ENCODE peak calls at places on chromosomes 1 and 21, in seven cellular contexts. E, H, L, Z, U, X and C are unnamed samples. For H3K4me1, the result is how much of the 10 kb centered on the place peaks cover.

GRCh38 chr1:73914994-73915393 is 283.0 kb downstream of the LRRIQ3 start:
- DNase-seq in E (no peak), H (no peak), L (no peak), Z (no peak), U (no peak), X (no peak), C (no peak)

GRCh38 chr1:234718509-234719453 is 108.8 kb upstream of the IRF2BP2 start:
- DNase-seq in E (no peak), H (no peak), L (no peak), Z (no peak), U (no peak), X (no peak), C (no peak)

GRCh38 chr1:31763671-31764306 is 351 bp downstream of the ADGRB2 start:
- DNase-seq in E (no peak), H (peak), L (no peak), Z (no peak), U (no peak), X (no peak), C (no peak)

GRCh38 chr1:11320153-11320936 is 47.3 kb downstream of the UBIAD1 start:
- DNase-seq in E (peak), H (no peak), L (peak), Z (no peak), U (no peak), X (no peak), C (peak)

GRCh38 chr21:39314155-39315027 is 959 bp upstream of the BRWD1 start:
- DNase-seq in E (peak), H (peak), L (no peak), Z (peak), U (peak), X (no peak), C (peak)

GRCh38 chr1:205013683-205014367 is 29.2 kb upstream of the CNTN2 start:
- DNase-seq in E (no peak), H (peak), L (no peak), Z (no peak), U (no peak), X (no peak), C (no peak)

GRCh38 chr1:153663211-153663610 is 4.7 kb downstream of the SNAPIN start:
- DNase-seq in E (no peak), H (peak), L (no peak), Z (no peak), U (peak), X (no peak), C (no peak)

GRCh38 chr21:45227735-45228134 is 60.0 kb downstream of the POFUT2 start:
- DNase-seq in E (no peak), H (no peak), L (no peak), Z (no peak), U (no peak), X (no peak), C (no peak)

GRCh38 chr1:29811247-29811646 is 574.9 kb downstream of the PTPRU start:
- DNase-seq in E (no peak), H (no peak), L (no peak), Z (no peak), U (no peak), X (no peak), C (no peak)

GRCh38 chr1:108565081-108565480 is 5.2 kb downstream of the EEIG2 start:
- DNase-seq in E (no peak), H (no peak), L (no peak), Z (no peak), U (no peak), X (no peak), C (no peak)

GRCh38 chr1:162080472-162081015 is 11.1 kb downstream of the NOS1AP start:
- DNase-seq in E (no peak), H (no peak), L (no peak), Z (peak), U (no peak), X (no peak), C (no peak)

GRCh38 chr1:159171688-159172501 is 480 bp downstream of the CADM3 start:
- DNase-seq in E (peak), H (no peak), L (no peak), Z (peak), U (no peak), X (no peak), C (no peak)

GRCh38 chr1:78490861-78491310 is at the start of gene PTGFR:
- DNase-seq in E (peak), H (peak), L (no peak), Z (peak), U (peak), X (no peak), C (peak)

GRCh38 chr1:114128293-114128692 is 25.4 kb downstream of the SYT6 start:
- DNase-seq in E (no peak), H (no peak), L (no peak), Z (no peak), U (no peak), X (no peak), C (no peak)

GRCh38 chr21:44300262-44300959 is 558 bp downstream of the PFKL start:
- DNase-seq in E (no peak), H (peak), L (peak), Z (peak), U (peak), X (no peak), C (peak)

GRCh38 chr1:28580706-28581530 is 11.1 kb upstream of the RAB42 start:
- DNase-seq in E (no peak), H (peak), L (peak), Z (peak), U (peak), X (no peak), C (peak)

GRCh38 chr1:23589506-23589872 is 30.2 kb upstream of the ID3 start:
- DNase-seq in E (no peak), H (no peak), L (no peak), Z (no peak), U (no peak), X (no peak), C (no peak)

GRCh38 chr1:1665815-1666251 is 7.0 kb upstream of the CDK11B start:
- DNase-seq in E (peak), H (peak), L (peak), Z (no peak), U (no peak), X (no peak), C (no peak)

GRCh38 chr1:182141040-182141439 is 79.5 kb upstream of the ZNF648 start:
- DNase-seq in E (no peak), H (no peak), L (no peak), Z (no peak), U (no peak), X (no peak), C (no peak)

GRCh38 chr1:214548988-214549387 is 2.4 kb downstream of the PTPN14 start:
- DNase-seq in E (no peak), H (peak), L (no peak), Z (peak), U (peak), X (no peak), C (no peak)

GRCh38 chr1:11471473-11471872 is 7.5 kb upstream of the DISP3 start:
- DNase-seq in E (no peak), H (no peak), L (no peak), Z (no peak), U (no peak), X (no peak), C (no peak)

GRCh38 chr1:226763741-226764264 is 24.7 kb upstream of the ITPKB start:
- DNase-seq in E (peak), H (peak), L (no peak), Z (peak), U (peak), X (no peak), C (no peak)

GRCh38 chr21:43717166-43717853 is 1.6 kb upstream of the PDXK start:
- DNase-seq in E (no peak), H (no peak), L (no peak), Z (no peak), U (no peak), X (no peak), C (no peak)

GRCh38 chr1:41359211-41360073 is 1.8 kb upstream of the FOXO6 start:
- DNase-seq in E (no peak), H (peak), L (no peak), Z (no peak), U (no peak), X (no peak), C (peak)

GRCh38 chr1:199789141-199789540 is 238.4 kb upstream of the NR5A2 start:
- DNase-seq in E (no peak), H (no peak), L (no peak), Z (no peak), U (no peak), X (no peak), C (no peak)

GRCh38 chr1:165666152-165666551 is 32.2 kb downstream of the ALDH9A1 start:
- DNase-seq in E (no peak), H (peak), L (no peak), Z (no peak), U (peak), X (no peak), C (no peak)

GRCh38 chr1:234716907-234717375 is 107.0 kb upstream of the IRF2BP2 start:
- DNase-seq in E (no peak), H (no peak), L (no peak), Z (no peak), U (no peak), X (no peak), C (no peak)

GRCh38 chr1:201460783-201461182 is 8.2 kb downstream of the PHLDA3 start:
- DNase-seq in E (no peak), H (no peak), L (no peak), Z (no peak), U (no peak), X (no peak), C (no peak)

GRCh38 chr1:211648336-211648735 is 27.1 kb downstream of the NEK2 start:
- DNase-seq in E (no peak), H (no peak), L (no peak), Z (peak), U (peak), X (no peak), C (peak)

GRCh38 chr1:185696419-185697150 is 37.6 kb upstream of the HMCN1 start:
- DNase-seq in E (no peak), H (peak), L (no peak), Z (no peak), U (no peak), X (no peak), C (no peak)

GRCh38 chr1:67791261-67791660 is 42.0 kb downstream of the GNG12 start:
- DNase-seq in E (no peak), H (peak), L (no peak), Z (no peak), U (peak), X (no peak), C (no peak)
- H3K9ac ChIP-seq in E (no peak), H (peak), L (no peak), Z (peak), U (peak), X (no peak), C (no peak)

GRCh38 chr1:16152521-16153087 is 3.3 kb downstream of the EPHA2 start:
- DNase-seq in E (no peak), H (no peak), L (no peak), Z (peak), U (peak), X (no peak), C (peak)

GRCh38 chr1:16151985-16152384 is 3.9 kb downstream of the EPHA2 start:
- DNase-seq in E (no peak), H (no peak), L (no peak), Z (peak), U (no peak), X (no peak), C (no peak)

GRCh38 chr1:16151200-16151708 is 4.6 kb downstream of the EPHA2 start:
- DNase-seq in E (no peak), H (peak), L (peak), Z (peak), U (peak), X (no peak), C (no peak)

GRCh38 chr1:16153999-16154673 is 1.7 kb downstream of the EPHA2 start:
- DNase-seq in E (no peak), H (no peak), L (no peak), Z (no peak), U (no peak), X (no peak), C (no peak)

GRCh38 chr1:16153110-16153998 is 2.5 kb downstream of the EPHA2 start:
- DNase-seq in E (no peak), H (no peak), L (no peak), Z (peak), U (no peak), X (no peak), C (no peak)
- H3K4me1 ChIP-seq in E (under half), H (under half), L (half or more), Z (half or more), U (under half), X (half or more), C (under half)

GRCh38 chr1:26863677-26864060 is 720 bp downstream of the SFN start:
- DNase-seq in E (no peak), H (no peak), L (no peak), Z (no peak), U (no peak), X (no peak), C (no peak)
- H3K9ac ChIP-seq in E (no peak), H (no peak), L (no peak), Z (no peak), U (no peak), X (peak), C (peak)

GRCh38 chr1:77281491-77282186 is at the start of gene AK5:
- DNase-seq in E (peak), H (peak), L (no peak), Z (peak), U (peak), X (no peak), C (peak)

GRCh38 chr1:77282866-77283539 is 1.2 kb downstream of the AK5 start:
- DNase-seq in E (peak), H (peak), L (no peak), Z (peak), U (peak), X (no peak), C (no peak)

GRCh38 chr1:77279929-77280328 is 1.9 kb upstream of the AK5 start:
- DNase-seq in E (no peak), H (no peak), L (no peak), Z (no peak), U (no peak), X (no peak), C (no peak)

GRCh38 chr1:77282187-77282865 is 507 bp downstream of the AK5 start:
- DNase-seq in E (peak), H (peak), L (no peak), Z (peak), U (peak), X (no peak), C (no peak)

GRCh38 chr1:77280962-77281361 is 857 bp upstream of the AK5 start:
- DNase-seq in E (no peak), H (peak), L (no peak), Z (no peak), U (no peak), X (no peak), C (no peak)
- H3K4me1 ChIP-seq in E (under half), H (under half), L (under half), Z (under half), U (under half), X (under half), C (under half)

GRCh38 chr1:51629918-51630317 is 13.0 kb downstream of the OSBPL9 start:
- DNase-seq in E (no peak), H (no peak), L (no peak), Z (no peak), U (no peak), X (no peak), C (no peak)
- H3K9ac ChIP-seq in E (no peak), H (no peak), L (no peak), Z (no peak), U (no peak), X (no peak), C (no peak)

DNA sequence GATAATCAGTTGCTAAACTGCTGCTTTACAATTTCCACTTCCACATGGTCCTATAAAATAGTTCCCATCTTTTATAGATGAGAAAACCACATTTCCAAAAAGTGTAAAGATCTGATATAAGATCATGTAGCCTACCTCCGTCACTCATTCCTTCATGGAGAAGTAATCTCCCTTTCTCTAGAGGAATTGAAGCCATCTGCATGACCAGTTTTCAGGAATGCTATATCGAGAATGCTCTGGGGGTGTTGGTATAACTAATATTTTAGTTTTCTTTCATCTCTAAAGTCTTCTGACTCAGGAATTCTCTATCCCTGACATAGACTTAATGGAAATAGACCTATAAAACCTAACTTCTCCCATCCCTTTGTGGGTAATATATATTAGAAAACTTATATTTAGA is 173.0 kb upstream of the UBE2U start:
- DNase-seq in E (no peak), H (no peak), L (no peak), Z (no peak), U (no peak), X (no peak), C (no peak)
- H3K4me1 ChIP-seq in E (under half), H (under half), L (under half), Z (under half), U (under half), X (under half), C (under half)